ENCODE peak calls at places on chromosomes 12 and 14, in ten cellular contexts. T, E, O, K, I, Q, H, R, L and F are unnamed samples.

GRCh38 chr14:71418591-71419245 is 511.5 kb downstream of the PCNX1 start:
- ATAC-seq in L (no peak), K (no peak), H (no peak), E (no peak), Q (no peak), I (peak), O (no peak), T (no peak), R (no peak), F (no peak)

GRCh38 chr12:130521375-130522124 is 183.9 kb downstream of the PIWIL1 start:
- ATAC-seq in R (no peak), O (peak), K (no peak), H (no peak), I (no peak), T (no peak), E (no peak), Q (no peak), L (no peak), F (no peak)

GRCh38 chr14:100063314-100063941 is 1.8 kb upstream of the EVL start:
- ATAC-seq in Q (no peak), T (no peak), K (no peak), H (no peak), I (no peak), L (no peak), O (no peak), R (peak), E (no peak), F (no peak)

GRCh38 chr14:94423465-94424056 is 29.0 kb downstream of the SERPINA11 start:
- ATAC-seq in K (peak), I (peak), O (no peak), H (peak), L (peak), T (peak), Q (no peak), E (no peak), R (peak), F (peak)

GRCh38 chr14:103001226-103001625 is 56.1 kb downstream of the CDC42BPB start:
- ATAC-seq in I (peak), Q (no peak), L (no peak), T (no peak), K (no peak), R (no peak), H (no peak), E (peak), O (no peak), F (no peak)

GRCh38 chr12:121968880-121969279 is 50.5 kb downstream of the CFAP251 start:
- ATAC-seq in T (no peak), K (peak), H (peak), R (no peak), I (no peak), Q (no peak), E (peak), O (peak), L (peak), F (no peak)

GRCh38 chr12:3833670-3834310 is 39.4 kb downstream of the PARP11 start:
- ATAC-seq in Q (no peak), K (no peak), L (no peak), O (no peak), I (no peak), T (no peak), E (no peak), H (no peak), R (no peak), F (peak)

GRCh38 chr12:76548222-76548837 is 11.2 kb downstream of the OSBPL8 start:
- ATAC-seq in L (no peak), Q (no peak), T (no peak), I (peak), E (no peak), H (peak), R (no peak), O (no peak), K (no peak), F (peak)

GRCh38 chr14:63276492-63277342 is 42.0 kb downstream of the GPHB5 start:
- ATAC-seq in Q (no peak), O (peak), H (peak), R (peak), T (peak), I (peak), L (no peak), E (no peak), K (peak), F (peak)

GRCh38 chr12:127041985-127042625 is 1224.9 kb upstream of the TMEM132C start:
- ATAC-seq in Q (no peak), T (no peak), E (no peak), H (no peak), L (no peak), O (no peak), R (no peak), K (no peak), I (no peak), F (no peak)

GRCh38 chr14:93073833-93074769 is 41.6 kb downstream of the ITPK1 start:
- ATAC-seq in O (peak), T (no peak), I (peak), R (peak), L (peak), Q (peak), K (peak), H (peak), E (peak), F (peak)

GRCh38 chr12:25692115-25693035 is 139.3 kb upstream of the LMNTD1 start:
- ATAC-seq in K (peak), H (peak), O (no peak), T (no peak), I (peak), L (no peak), R (no peak), Q (no peak), E (peak), F (no peak)

GRCh38 chr12:128204725-128205124 is 62.2 kb upstream of the TMEM132C start:
- ATAC-seq in K (no peak), L (no peak), T (no peak), I (no peak), Q (no peak), R (no peak), O (no peak), H (no peak), E (no peak), F (no peak)

GRCh38 chr12:68792952-68793351 is 15.0 kb upstream of the MDM2 start:
- ATAC-seq in I (peak), H (peak), Q (peak), T (peak), E (peak), L (peak), R (peak), O (peak), K (peak), F (peak)